ENCODE peak calls at places on chromosomes 16 and 17, in six cellular contexts. L, A, Y, C, G and P are unnamed samples.

GRCh38 chr17:1713878-1714487 is 3.8 kb upstream of the TLCD2 start:
- DNase-seq in L (no peak), A (peak; percentile 47), Y (no peak), C (no peak), G (no peak), P (peak; percentile 43)

GRCh38 chr16:84955427-84955826 is 55.9 kb downstream of the ZDHHC7 start:
- DNase-seq in L (no peak), A (no peak), Y (no peak), C (no peak), G (no peak), P (no peak)

GRCh38 chr17:21029032-21029431 is 13.8 kb downstream of the USP22 start:
- DNase-seq in L (no peak), A (no peak), Y (peak; percentile 66), C (no peak), G (no peak), P (no peak)

GRCh38 chr17:949623-950338 is 29.8 kb downstream of the NXN start:
- DNase-seq in L (no peak), A (no peak), Y (no peak), C (no peak), G (no peak), P (no peak)

GRCh38 chr17:65487161-65487560 is 74.3 kb downstream of the AXIN2 start:
- DNase-seq in L (no peak), A (no peak), Y (no peak), C (no peak), G (no peak), P (no peak)

GRCh38 chr17:9974460-9975381 is 69.7 kb upstream of the RCVRN start:
- DNase-seq in L (no peak), A (no peak), Y (no peak), C (no peak), G (peak; percentile 10), P (no peak)

GRCh38 chr16:15953929-15954813 is 4.8 kb downstream of the ABCC1 start:
- DNase-seq in L (no peak), A (no peak), Y (no peak), C (no peak), G (no peak), P (no peak)

GRCh38 chr16:48999034-48999433 is 282.6 kb downstream of the CBLN1 start:
- DNase-seq in L (no peak), A (no peak), Y (no peak), C (no peak), G (no peak), P (no peak)

GRCh38 chr17:34645636-34646035 is 66.3 kb downstream of the TMEM132E start:
- DNase-seq in L (peak; percentile 67), A (no peak), Y (no peak), C (no peak), G (no peak), P (no peak)

GRCh38 chr16:31298958-31299357 is 39.2 kb downstream of the ITGAM start:
- DNase-seq in L (no peak), A (no peak), Y (no peak), C (no peak), G (peak; percentile 39), P (peak; percentile 52)

GRCh38 chr16:11180489-11180888 is 75.5 kb downstream of the SOCS1 start:
- DNase-seq in L (no peak), A (no peak), Y (no peak), C (no peak), G (no peak), P (no peak)

GRCh38 chr16:1900452-1900774 is 17.8 kb downstream of the HS3ST6 start:
- DNase-seq in L (no peak), A (no peak), Y (no peak), C (no peak), G (no peak), P (no peak)

GRCh38 chr17:9233271-9233599 is 211.9 kb downstream of the NTN1 start:
- DNase-seq in L (no peak), A (no peak), Y (no peak), C (no peak), G (no peak), P (no peak)

GRCh38 chr16:84888450-84888849 is 68.7 kb downstream of the CRISPLD2 start:
- DNase-seq in L (no peak), A (no peak), Y (no peak), C (no peak), G (no peak), P (no peak)

GRCh38 chr17:9971991-9972390 is 66.9 kb upstream of the RCVRN start:
- DNase-seq in L (peak; percentile 70), A (no peak), Y (no peak), C (no peak), G (no peak), P (no peak)

GRCh38 chr17:81471804-81472456 is 40.7 kb downstream of the ACTG1 start:
- DNase-seq in L (no peak), A (peak; percentile 98), Y (peak; percentile 100), C (no peak), G (no peak), P (no peak)

GRCh38 chr17:51355314-51356083 is 95.2 kb downstream of the UTP18 start:
- DNase-seq in L (no peak), A (no peak), Y (no peak), C (no peak), G (no peak), P (no peak)

GRCh38 chr17:37543527-37544122 is 53.9 kb downstream of the DUSP14 start:
- DNase-seq in L (no peak), A (no peak), Y (no peak), C (no peak), G (no peak), P (no peak)

GRCh38 chr17:74404218-74404617 is 27.7 kb upstream of the GPRC5C start:
- DNase-seq in L (no peak), A (no peak), Y (no peak), C (no peak), G (no peak), P (no peak)